ENCODE peak calls at places on chromosomes 5 and 9, in ten cellular contexts. One of them, this sample, is unnamed.
A peak's percentile ranks its signal among the peaks of the same experiment; 100 is the strongest.

GRCh38 chr5:156188026-156188425 is 138.9 kb upstream of the SGCD start:
- DNase-seq in endodermal cell: no peak
- DNase-seq in fibroblast of the conjunctiva: no peak
- DNase-seq in ACHN: no peak
- DNase-seq in right atrium auricular region: no peak
- DNase-seq in hepatocyte: no peak
- DNase-seq in stimulated activated CD8-positive, alpha-beta memory T cell treated with anti-CD3 and anti-CD28 coated beads, Interleukin-2, amount 100 ng/mL, for 1 hour: no peak
- DNase-seq in BE2C: no peak
- DNase-seq in amniotic stem cell: no peak
- DNase-seq in stromal cell of bone marrow: peak; percentile 2
- DNase-seq in this sample: no peak

GRCh38 chr9:63817622-63818518 is 1467.1 kb downstream of the FOXD4L5 start:
- DNase-seq in endodermal cell: peak; percentile 89
- DNase-seq in fibroblast of the conjunctiva: no peak
- DNase-seq in ACHN: peak; percentile 48
- DNase-seq in right atrium auricular region: peak; percentile 79
- DNase-seq in hepatocyte: peak; percentile 60
- DNase-seq in stimulated activated CD8-positive, alpha-beta memory T cell treated with anti-CD3 and anti-CD28 coated beads, Interleukin-2, amount 100 ng/mL, for 1 hour: peak; percentile 36
- DNase-seq in BE2C: peak; percentile 35
- DNase-seq in amniotic stem cell: no peak
- DNase-seq in stromal cell of bone marrow: no peak
- DNase-seq in this sample: peak; percentile 39

GRCh38 chr5:7078901-7079300 is 317.0 kb upstream of the ADCY2 start:
- DNase-seq in endodermal cell: peak; percentile 83
- DNase-seq in fibroblast of the conjunctiva: no peak
- DNase-seq in ACHN: no peak
- DNase-seq in right atrium auricular region: no peak
- DNase-seq in hepatocyte: peak; percentile 42
- DNase-seq in stimulated activated CD8-positive, alpha-beta memory T cell treated with anti-CD3 and anti-CD28 coated beads, Interleukin-2, amount 100 ng/mL, for 1 hour: no peak
- DNase-seq in BE2C: no peak
- DNase-seq in amniotic stem cell: no peak
- DNase-seq in stromal cell of bone marrow: no peak
- DNase-seq in this sample: no peak

GRCh38 chr9:27339661-27340295 is 42.8 kb upstream of the EQTN start:
- DNase-seq in endodermal cell: no peak
- DNase-seq in fibroblast of the conjunctiva: no peak
- DNase-seq in ACHN: no peak
- DNase-seq in right atrium auricular region: no peak
- DNase-seq in hepatocyte: no peak
- DNase-seq in stimulated activated CD8-positive, alpha-beta memory T cell treated with anti-CD3 and anti-CD28 coated beads, Interleukin-2, amount 100 ng/mL, for 1 hour: no peak
- DNase-seq in BE2C: no peak
- DNase-seq in amniotic stem cell: no peak
- DNase-seq in stromal cell of bone marrow: no peak
- DNase-seq in this sample: no peak

GRCh38 chr9:83629433-83630104 is 6.6 kb downstream of the IDNK start:
- DNase-seq in endodermal cell: no peak
- DNase-seq in fibroblast of the conjunctiva: no peak
- DNase-seq in ACHN: no peak
- DNase-seq in right atrium auricular region: no peak
- DNase-seq in hepatocyte: peak; percentile 31
- DNase-seq in stimulated activated CD8-positive, alpha-beta memory T cell treated with anti-CD3 and anti-CD28 coated beads, Interleukin-2, amount 100 ng/mL, for 1 hour: no peak
- DNase-seq in BE2C: no peak
- DNase-seq in amniotic stem cell: no peak
- DNase-seq in stromal cell of bone marrow: no peak
- DNase-seq in this sample: no peak

GRCh38 chr9:90300901-90301688 is 341.5 kb downstream of the DIRAS2 start:
- DNase-seq in endodermal cell: no peak
- DNase-seq in fibroblast of the conjunctiva: peak; percentile 89
- DNase-seq in ACHN: peak; percentile 89
- DNase-seq in right atrium auricular region: peak; percentile 63
- DNase-seq in hepatocyte: peak; percentile 89
- DNase-seq in stimulated activated CD8-positive, alpha-beta memory T cell treated with anti-CD3 and anti-CD28 coated beads, Interleukin-2, amount 100 ng/mL, for 1 hour: no peak
- DNase-seq in BE2C: peak; percentile 63
- DNase-seq in amniotic stem cell: peak; percentile 56
- DNase-seq in stromal cell of bone marrow: peak; percentile 93
- DNase-seq in this sample: no peak

GRCh38 chr5:124963236-124963929 is 216.9 kb upstream of the ZNF608 start:
- DNase-seq in endodermal cell: peak; percentile 73
- DNase-seq in fibroblast of the conjunctiva: peak; percentile 89
- DNase-seq in ACHN: no peak
- DNase-seq in right atrium auricular region: no peak
- DNase-seq in hepatocyte: peak; percentile 73
- DNase-seq in stimulated activated CD8-positive, alpha-beta memory T cell treated with anti-CD3 and anti-CD28 coated beads, Interleukin-2, amount 100 ng/mL, for 1 hour: no peak
- DNase-seq in BE2C: peak; percentile 51
- DNase-seq in amniotic stem cell: peak; percentile 26
- DNase-seq in stromal cell of bone marrow: peak; percentile 34
- DNase-seq in this sample: peak; percentile 51

GRCh38 chr9:82540175-82540574 is 522.8 kb downstream of the RASEF start:
- DNase-seq in endodermal cell: no peak
- DNase-seq in fibroblast of the conjunctiva: no peak
- DNase-seq in ACHN: no peak
- DNase-seq in right atrium auricular region: no peak
- DNase-seq in hepatocyte: no peak
- DNase-seq in stimulated activated CD8-positive, alpha-beta memory T cell treated with anti-CD3 and anti-CD28 coated beads, Interleukin-2, amount 100 ng/mL, for 1 hour: no peak
- DNase-seq in BE2C: no peak
- DNase-seq in amniotic stem cell: no peak
- DNase-seq in stromal cell of bone marrow: no peak
- DNase-seq in this sample: no peak

GRCh38 chr5:64505769-64506566 is at the start of gene RGS7BP:
- DNase-seq in endodermal cell: peak; percentile 91
- DNase-seq in fibroblast of the conjunctiva: peak; percentile 1
- DNase-seq in ACHN: peak; percentile 7
- DNase-seq in right atrium auricular region: no peak
- DNase-seq in hepatocyte: peak; percentile 76
- DNase-seq in stimulated activated CD8-positive, alpha-beta memory T cell treated with anti-CD3 and anti-CD28 coated beads, Interleukin-2, amount 100 ng/mL, for 1 hour: no peak
- DNase-seq in BE2C: peak; percentile 21
- DNase-seq in amniotic stem cell: no peak
- DNase-seq in stromal cell of bone marrow: peak; percentile 7
- DNase-seq in this sample: peak; percentile 13

GRCh38 chr5:147985593-147985992 is 78.2 kb upstream of the SPINK5 start:
- DNase-seq in endodermal cell: no peak
- DNase-seq in fibroblast of the conjunctiva: no peak
- DNase-seq in ACHN: no peak
- DNase-seq in right atrium auricular region: no peak
- DNase-seq in hepatocyte: no peak
- DNase-seq in stimulated activated CD8-positive, alpha-beta memory T cell treated with anti-CD3 and anti-CD28 coated beads, Interleukin-2, amount 100 ng/mL, for 1 hour: no peak
- DNase-seq in BE2C: no peak
- DNase-seq in amniotic stem cell: no peak
- DNase-seq in stromal cell of bone marrow: no peak
- DNase-seq in this sample: no peak

GRCh38 chr5:493758-494157 is 30.5 kb downstream of the SLC9A3 start:
- DNase-seq in endodermal cell: no peak
- DNase-seq in fibroblast of the conjunctiva: no peak
- DNase-seq in ACHN: no peak
- DNase-seq in right atrium auricular region: no peak
- DNase-seq in hepatocyte: no peak
- DNase-seq in stimulated activated CD8-positive, alpha-beta memory T cell treated with anti-CD3 and anti-CD28 coated beads, Interleukin-2, amount 100 ng/mL, for 1 hour: no peak
- DNase-seq in BE2C: no peak
- DNase-seq in amniotic stem cell: no peak
- DNase-seq in stromal cell of bone marrow: no peak
- DNase-seq in this sample: no peak

GRCh38 chr9:74946686-74947085 is 6.0 kb downstream of the C9orf40 start:
- DNase-seq in endodermal cell: no peak
- DNase-seq in fibroblast of the conjunctiva: no peak
- DNase-seq in ACHN: no peak
- DNase-seq in right atrium auricular region: no peak
- DNase-seq in hepatocyte: no peak
- DNase-seq in stimulated activated CD8-positive, alpha-beta memory T cell treated with anti-CD3 and anti-CD28 coated beads, Interleukin-2, amount 100 ng/mL, for 1 hour: no peak
- DNase-seq in BE2C: no peak
- DNase-seq in amniotic stem cell: no peak
- DNase-seq in stromal cell of bone marrow: no peak
- DNase-seq in this sample: no peak

GRCh38 chr9:16182784-16183183 is 629.9 kb downstream of the CCDC171 start:
- DNase-seq in endodermal cell: no peak
- DNase-seq in fibroblast of the conjunctiva: no peak
- DNase-seq in ACHN: no peak
- DNase-seq in right atrium auricular region: no peak
- DNase-seq in hepatocyte: no peak
- DNase-seq in stimulated activated CD8-positive, alpha-beta memory T cell treated with anti-CD3 and anti-CD28 coated beads, Interleukin-2, amount 100 ng/mL, for 1 hour: no peak
- DNase-seq in BE2C: no peak
- DNase-seq in amniotic stem cell: no peak
- DNase-seq in stromal cell of bone marrow: no peak
- DNase-seq in this sample: no peak

GRCh38 chr5:96734871-96735325 is 72.7 kb downstream of the CAST start:
- DNase-seq in endodermal cell: no peak
- DNase-seq in fibroblast of the conjunctiva: no peak
- DNase-seq in ACHN: no peak
- DNase-seq in right atrium auricular region: no peak
- DNase-seq in hepatocyte: no peak
- DNase-seq in stimulated activated CD8-positive, alpha-beta memory T cell treated with anti-CD3 and anti-CD28 coated beads, Interleukin-2, amount 100 ng/mL, for 1 hour: no peak
- DNase-seq in BE2C: no peak
- DNase-seq in amniotic stem cell: no peak
- DNase-seq in stromal cell of bone marrow: no peak
- DNase-seq in this sample: no peak

GRCh38 chr5:83891261-83891660 is 170.6 kb upstream of the HAPLN1 start:
- DNase-seq in endodermal cell: no peak
- DNase-seq in fibroblast of the conjunctiva: no peak
- DNase-seq in ACHN: no peak
- DNase-seq in right atrium auricular region: no peak
- DNase-seq in hepatocyte: no peak
- DNase-seq in stimulated activated CD8-positive, alpha-beta memory T cell treated with anti-CD3 and anti-CD28 coated beads, Interleukin-2, amount 100 ng/mL, for 1 hour: no peak
- DNase-seq in BE2C: no peak
- DNase-seq in amniotic stem cell: no peak
- DNase-seq in stromal cell of bone marrow: no peak
- DNase-seq in this sample: no peak

GRCh38 chr9:132348676-132349075 is 6.1 kb downstream of the SETX start:
- DNase-seq in endodermal cell: peak; percentile 6
- DNase-seq in fibroblast of the conjunctiva: no peak
- DNase-seq in ACHN: peak; percentile 43
- DNase-seq in right atrium auricular region: no peak
- DNase-seq in hepatocyte: no peak
- DNase-seq in stimulated activated CD8-positive, alpha-beta memory T cell treated with anti-CD3 and anti-CD28 coated beads, Interleukin-2, amount 100 ng/mL, for 1 hour: no peak
- DNase-seq in BE2C: no peak
- DNase-seq in amniotic stem cell: no peak
- DNase-seq in stromal cell of bone marrow: no peak
- DNase-seq in this sample: no peak

GRCh38 chr5:137737349-137738256 is 1.7 kb upstream of the KLHL3 start:
- DNase-seq in endodermal cell: peak; percentile 29
- DNase-seq in fibroblast of the conjunctiva: no peak
- DNase-seq in ACHN: no peak
- DNase-seq in right atrium auricular region: peak; percentile 78
- DNase-seq in hepatocyte: no peak
- DNase-seq in stimulated activated CD8-positive, alpha-beta memory T cell treated with anti-CD3 and anti-CD28 coated beads, Interleukin-2, amount 100 ng/mL, for 1 hour: no peak
- DNase-seq in BE2C: no peak
- DNase-seq in amniotic stem cell: no peak
- DNase-seq in stromal cell of bone marrow: no peak
- DNase-seq in this sample: no peak

GRCh38 chr9:135632823-135633222 is 6.5 kb downstream of the GLT6D1 start:
- DNase-seq in endodermal cell: no peak
- DNase-seq in fibroblast of the conjunctiva: no peak
- DNase-seq in ACHN: no peak
- DNase-seq in right atrium auricular region: no peak
- DNase-seq in hepatocyte: no peak
- DNase-seq in stimulated activated CD8-positive, alpha-beta memory T cell treated with anti-CD3 and anti-CD28 coated beads, Interleukin-2, amount 100 ng/mL, for 1 hour: no peak
- DNase-seq in BE2C: no peak
- DNase-seq in amniotic stem cell: no peak
- DNase-seq in stromal cell of bone marrow: no peak
- DNase-seq in this sample: no peak

GRCh38 chr9:3894764-3895163 is 369.0 kb upstream of the RFX3 start:
- DNase-seq in endodermal cell: no peak
- DNase-seq in fibroblast of the conjunctiva: no peak
- DNase-seq in ACHN: no peak
- DNase-seq in right atrium auricular region: no peak
- DNase-seq in hepatocyte: no peak
- DNase-seq in stimulated activated CD8-positive, alpha-beta memory T cell treated with anti-CD3 and anti-CD28 coated beads, Interleukin-2, amount 100 ng/mL, for 1 hour: no peak
- DNase-seq in BE2C: no peak
- DNase-seq in amniotic stem cell: no peak
- DNase-seq in stromal cell of bone marrow: peak; percentile 86
- DNase-seq in this sample: no peak

GRCh38 chr5:116858705-116859333 is 284.2 kb upstream of the SEMA6A start:
- DNase-seq in endodermal cell: no peak
- DNase-seq in fibroblast of the conjunctiva: no peak
- DNase-seq in ACHN: no peak
- DNase-seq in right atrium auricular region: no peak
- DNase-seq in hepatocyte: no peak
- DNase-seq in stimulated activated CD8-positive, alpha-beta memory T cell treated with anti-CD3 and anti-CD28 coated beads, Interleukin-2, amount 100 ng/mL, for 1 hour: no peak
- DNase-seq in BE2C: no peak
- DNase-seq in amniotic stem cell: no peak
- DNase-seq in stromal cell of bone marrow: no peak
- DNase-seq in this sample: no peak

GRCh38 chr9:119369670-119370366 is 583 bp upstream of the BRINP1 start:
- DNase-seq in endodermal cell: peak; percentile 52
- DNase-seq in fibroblast of the conjunctiva: no peak
- DNase-seq in ACHN: peak; percentile 2
- DNase-seq in right atrium auricular region: no peak
- DNase-seq in hepatocyte: no peak
- DNase-seq in stimulated activated CD8-positive, alpha-beta memory T cell treated with anti-CD3 and anti-CD28 coated beads, Interleukin-2, amount 100 ng/mL, for 1 hour: no peak
- DNase-seq in BE2C: no peak
- DNase-seq in amniotic stem cell: no peak
- DNase-seq in stromal cell of bone marrow: no peak
- DNase-seq in this sample: no peak

GRCh38 chr9:121690766-121691165 is 39.3 kb downstream of the DAB2IP start:
- DNase-seq in endodermal cell: no peak
- DNase-seq in fibroblast of the conjunctiva: no peak
- DNase-seq in ACHN: no peak
- DNase-seq in right atrium auricular region: no peak
- DNase-seq in hepatocyte: no peak
- DNase-seq in stimulated activated CD8-positive, alpha-beta memory T cell treated with anti-CD3 and anti-CD28 coated beads, Interleukin-2, amount 100 ng/mL, for 1 hour: no peak
- DNase-seq in BE2C: no peak
- DNase-seq in amniotic stem cell: no peak
- DNase-seq in stromal cell of bone marrow: no peak
- DNase-seq in this sample: no peak

GRCh38 chr5:32276173-32276853 is 36.4 kb downstream of the MTMR12 start:
- DNase-seq in endodermal cell: peak; percentile 66
- DNase-seq in fibroblast of the conjunctiva: peak; percentile 26
- DNase-seq in ACHN: no peak
- DNase-seq in right atrium auricular region: no peak
- DNase-seq in hepatocyte: peak; percentile 26
- DNase-seq in stimulated activated CD8-positive, alpha-beta memory T cell treated with anti-CD3 and anti-CD28 coated beads, Interleukin-2, amount 100 ng/mL, for 1 hour: no peak
- DNase-seq in BE2C: no peak
- DNase-seq in amniotic stem cell: no peak
- DNase-seq in stromal cell of bone marrow: no peak
- DNase-seq in this sample: no peak

GRCh38 chr9:70480405-70480980 is 66.0 kb upstream of the KLF9 start:
- DNase-seq in endodermal cell: no peak
- DNase-seq in fibroblast of the conjunctiva: peak; percentile 89
- DNase-seq in ACHN: no peak
- DNase-seq in right atrium auricular region: peak; percentile 99
- DNase-seq in hepatocyte: peak; percentile 87
- DNase-seq in stimulated activated CD8-positive, alpha-beta memory T cell treated with anti-CD3 and anti-CD28 coated beads, Interleukin-2, amount 100 ng/mL, for 1 hour: no peak
- DNase-seq in BE2C: peak; percentile 60
- DNase-seq in amniotic stem cell: no peak
- DNase-seq in stromal cell of bone marrow: peak; percentile 57
- DNase-seq in this sample: peak; percentile 90

GRCh38 chr9:135669616-135670285 is 6.6 kb downstream of the LCN9 start:
- DNase-seq in endodermal cell: no peak
- DNase-seq in fibroblast of the conjunctiva: no peak
- DNase-seq in ACHN: no peak
- DNase-seq in right atrium auricular region: no peak
- DNase-seq in hepatocyte: no peak
- DNase-seq in stimulated activated CD8-positive, alpha-beta memory T cell treated with anti-CD3 and anti-CD28 coated beads, Interleukin-2, amount 100 ng/mL, for 1 hour: no peak
- DNase-seq in BE2C: no peak
- DNase-seq in amniotic stem cell: no peak
- DNase-seq in stromal cell of bone marrow: no peak
- DNase-seq in this sample: peak; percentile 23

This sample was measured in ovary.